ENCODE peak calls at places on chromosomes 13 and 19, in four cellular contexts. J, F, T and M are unnamed samples.

GRCh38 chr13:95191821-95192220 is 109.4 kb downstream of the ABCC4 start:
- DNase-seq in J (peak), F (peak), T (peak), M (peak)

GRCh38 chr13:43071824-43072223 is 48.4 kb downstream of the DNAJC15 start:
- DNase-seq in J (no peak), F (no peak), T (no peak), M (no peak)

GRCh38 chr13:93151277-93151676 is 75.3 kb upstream of the GPC6 start:
- DNase-seq in J (no peak), F (no peak), T (no peak), M (no peak)

GRCh38 chr13:96141032-96141431 is 51.1 kb downstream of the HS6ST3 start:
- DNase-seq in J (no peak), F (peak), T (no peak), M (no peak)

GRCh38 chr19:18388328-18389094 is 2.6 kb downstream of the GDF15 start:
- DNase-seq in J (peak), F (peak), T (peak), M (peak)

GRCh38 chr13:95603887-95604533 is 40.5 kb downstream of the DZIP1 start:
- DNase-seq in J (no peak), F (peak), T (no peak), M (no peak)

GRCh38 chr19:13507053-13507611 is 853 bp upstream of the CACNA1A start:
- DNase-seq in J (no peak), F (no peak), T (no peak), M (no peak)

GRCh38 chr13:69970521-69970920 is 137.1 kb upstream of the ATXN8OS start:
- DNase-seq in J (no peak), F (peak), T (no peak), M (no peak)

GRCh38 chr19:34904846-34905527 is 21.7 kb upstream of the ZNF30 start:
- DNase-seq in J (no peak), F (no peak), T (no peak), M (no peak)

GRCh38 chr19:51560339-51560738 is 10.7 kb upstream of the ZNF175 start:
- DNase-seq in J (no peak), F (no peak), T (no peak), M (no peak)

GRCh38 chr13:103516009-103516795 is 450.0 kb upstream of the SLC10A2 start:
- DNase-seq in J (no peak), F (no peak), T (no peak), M (no peak)

GRCh38 chr19:3100747-3101730 is 6.9 kb downstream of the GNA11 start:
- DNase-seq in J (no peak), F (no peak), T (no peak), M (no peak)

GRCh38 chr19:4386038-4386782 is 14.1 kb downstream of the SH3GL1 start:
- DNase-seq in J (no peak), F (no peak), T (no peak), M (no peak)

DNA sequence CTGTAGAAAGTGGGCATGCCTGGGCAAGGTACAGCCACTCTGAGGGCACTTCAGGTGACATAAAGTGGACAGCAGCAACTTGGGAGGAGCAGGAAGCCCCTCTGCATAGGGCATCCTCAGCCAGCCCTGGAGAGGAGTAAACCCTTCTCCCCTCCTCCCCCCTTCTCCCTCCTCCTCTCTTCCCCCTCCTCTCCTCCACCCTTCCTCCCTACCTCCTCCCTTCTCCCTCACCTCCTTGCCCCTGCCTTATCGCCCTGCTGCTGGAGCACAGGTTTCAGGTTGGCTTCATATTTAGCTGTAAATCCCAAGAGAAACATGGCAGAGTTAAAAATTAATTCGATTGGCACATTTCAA is 30.5 kb upstream of the ATP12A start:
- DNase-seq in J (no peak), F (no peak), T (no peak), M (no peak)
- H3K27ac ChIP-seq in J (no peak), F (peak), T (no peak), M (no peak)

GRCh38 chr13:48223016-48223385 is 10.0 kb upstream of the ITM2B start:
- DNase-seq in J (no peak), F (no peak), T (no peak), M (no peak)
- H3K4me3 ChIP-seq in J (peak), F (no peak), T (peak), M (peak)

GRCh38 chr19:43752287-43752875 is 2.4 kb downstream of the SMG9 start:
- DNase-seq in J (no peak), F (no peak), T (no peak), M (no peak)
- H3K27ac ChIP-seq in J (no peak), F (peak), T (peak), M (peak)

GRCh38 chr13:89704040-89704439 is 1643.4 kb upstream of the MIR17HG start:
- DNase-seq in J (no peak), F (no peak), T (no peak), M (no peak)

GRCh38 chr13:89708013-89708412 is 1639.5 kb upstream of the MIR17HG start:
- DNase-seq in J (no peak), F (no peak), T (no peak), M (no peak)
- H3K4me3 ChIP-seq in J (no peak), F (no peak), T (no peak), M (no peak)

GRCh38 chr19:48510421-48511268 is 990 bp downstream of the LMTK3 start:
- DNase-seq in J (peak), F (peak), T (peak), M (peak)

GRCh38 chr19:48511800-48512503 is at the start of gene LMTK3:
- DNase-seq in J (peak), F (peak), T (peak), M (peak)

GRCh38 chr19:48512504-48513288 is 1.1 kb upstream of the LMTK3 start:
- DNase-seq in J (no peak), F (no peak), T (no peak), M (no peak)

GRCh38 chr19:48509467-48510194 is 2.0 kb downstream of the LMTK3 start:
- DNase-seq in J (no peak), F (peak), T (no peak), M (no peak)

DNA sequence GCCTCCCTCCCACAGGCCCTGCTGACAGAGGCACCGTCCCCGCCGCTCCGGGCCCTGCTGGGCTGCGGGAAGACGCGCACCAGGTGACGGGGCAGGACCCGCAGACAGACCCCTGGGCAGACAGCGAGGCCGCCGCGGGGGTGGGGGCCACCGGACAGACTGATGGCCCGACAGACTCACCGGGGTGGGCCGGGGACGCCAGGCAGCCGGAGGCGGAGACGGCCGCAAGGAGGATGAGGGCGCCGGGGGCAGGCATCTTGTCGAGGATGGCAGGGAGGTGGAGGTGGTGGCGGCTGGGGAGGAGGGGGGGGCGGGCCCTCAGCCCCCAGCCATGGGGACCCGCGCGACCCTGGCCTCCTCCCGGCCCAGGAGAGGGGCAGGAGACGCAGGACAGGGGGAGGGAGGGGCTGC is 309 bp downstream of the LMTK3 start:
- DNase-seq in J (no peak), F (no peak), T (peak), M (no peak)
- H3K27ac ChIP-seq in J (no peak), F (peak), T (peak), M (peak)

GRCh38 chr19:1252221-1252817 is 3.9 kb downstream of the MIDN start:
- DNase-seq in J (peak), F (peak), T (peak), M (peak)
- H3K4me3 ChIP-seq in J (peak), F (peak), T (peak), M (no peak)